ENCODE peak calls at places on chromosome 12, in seven cellular contexts. L, X, S, V, R, O and E are unnamed samples.

GRCh38 chr12:8860165-8860961 is 37.9 kb downstream of the A2ML1 start:
- DNase-seq in L (no peak), X (no peak), S (peak; percentile 35), V (peak; percentile 33), R (peak; percentile 64), O (no peak), E (peak; percentile 32)

GRCh38 chr12:88416786-88417185 is 163.5 kb downstream of the KITLG start:
- DNase-seq in L (no peak), X (no peak), S (no peak), V (no peak), R (no peak), O (no peak), E (no peak)

GRCh38 chr12:71938728-71939385 is at the start of gene TPH2:
- DNase-seq in L (no peak), X (peak; percentile 48), S (peak; percentile 19), V (no peak), R (peak; percentile 49), O (peak; percentile 20), E (peak; percentile 24)

GRCh38 chr12:128268348-128268725 is 1.4 kb downstream of the TMEM132C start:
- DNase-seq in L (no peak), X (no peak), S (no peak), V (no peak), R (no peak), O (no peak), E (no peak)

GRCh38 chr12:62709321-62709720 is 225.6 kb downstream of the PPM1H start:
- DNase-seq in L (no peak), X (no peak), S (no peak), V (no peak), R (no peak), O (no peak), E (no peak)

GRCh38 chr12:57621497-57622292 is 10.5 kb downstream of the ARHGEF25 start:
- DNase-seq in L (no peak), X (no peak), S (peak; percentile 64), V (no peak), R (peak; percentile 79), O (no peak), E (peak; percentile 61)

GRCh38 chr12:78226763-78227162 is 396.1 kb downstream of the NAV3 start:
- DNase-seq in L (no peak), X (no peak), S (no peak), V (no peak), R (no peak), O (no peak), E (no peak)

GRCh38 chr12:31498424-31498823 is 92.5 kb downstream of the DENND5B start:
- DNase-seq in L (no peak), X (no peak), S (no peak), V (no peak), R (no peak), O (no peak), E (no peak)

GRCh38 chr12:120453977-120454376 is 7.7 kb downstream of the GATC start:
- DNase-seq in L (no peak), X (no peak), S (no peak), V (no peak), R (no peak), O (no peak), E (no peak)

GRCh38 chr12:71303199-71303598 is 136.4 kb upstream of the LGR5 start:
- DNase-seq in L (no peak), X (no peak), S (no peak), V (no peak), R (no peak), O (no peak), E (no peak)

GRCh38 chr12:76764856-76765255 is 941 bp downstream of the ZDHHC17 start:
- DNase-seq in L (no peak), X (no peak), S (no peak), V (no peak), R (no peak), O (no peak), E (no peak)

GRCh38 chr12:14691560-14691959 is 4.8 kb downstream of the GUCY2C start:
- DNase-seq in L (peak; percentile 34), X (peak; percentile 60), S (peak; percentile 34), V (peak; percentile 86), R (peak; percentile 72), O (peak; percentile 78), E (no peak)

GRCh38 chr12:25458047-25458552 is 95.0 kb downstream of the LMNTD1 start:
- DNase-seq in L (no peak), X (no peak), S (no peak), V (peak; percentile 36), R (no peak), O (no peak), E (no peak)

GRCh38 chr12:18066666-18067065 is 23.3 kb downstream of the RERGL start:
- DNase-seq in L (no peak), X (no peak), S (no peak), V (no peak), R (no peak), O (no peak), E (no peak)

GRCh38 chr12:13270817-13271216 is 74.3 kb downstream of the EMP1 start:
- DNase-seq in L (no peak), X (no peak), S (no peak), V (no peak), R (no peak), O (no peak), E (no peak)

GRCh38 chr12:27018071-27018470 is 3.9 kb upstream of the TM7SF3 start:
- DNase-seq in L (no peak), X (no peak), S (no peak), V (no peak), R (no peak), O (no peak), E (no peak)

DNA sequence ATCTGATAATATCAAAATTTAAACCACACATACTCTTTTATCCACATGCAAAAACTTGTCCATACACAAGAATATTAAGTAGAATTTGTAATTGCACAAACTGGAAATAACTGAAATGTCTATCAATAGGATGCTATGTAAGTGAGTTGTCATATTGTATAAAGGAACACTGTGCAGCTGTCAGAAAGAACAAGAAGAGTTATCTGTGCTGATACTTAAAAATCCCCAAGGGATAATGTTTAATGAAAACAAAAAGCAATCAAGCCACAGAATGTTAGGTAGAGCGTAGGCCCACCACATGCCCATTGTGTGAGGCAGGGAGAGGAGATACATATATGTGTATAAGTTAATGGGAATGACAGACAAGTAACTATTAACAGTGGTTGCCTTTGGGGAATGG is 25.9 kb upstream of the HIGD1C start:
- DNase-seq in L (no peak), X (no peak), S (no peak), V (no peak), R (no peak), O (no peak), E (no peak)
- H3K27ac ChIP-seq in L (peak overlapping the region; percentile 79), X (peak overlapping the region; percentile 76), S (peak overlapping the region; percentile 76), V (peak overlapping the region; percentile 84), R (peak overlapping the region; percentile 83), O (peak overlapping the region; percentile 88), E (peak overlapping the region; percentile 77)

GRCh38 chr12:1529228-1529861 is 65.0 kb downstream of the FBXL14 start:
- DNase-seq in L (no peak), X (no peak), S (no peak), V (no peak), R (no peak), O (no peak), E (no peak)
- H3K4me1 ChIP-seq in L (peaks cover 2% of the 10 kb centered on the region), X (no peaks in the 10 kb centered on the region), S (peaks cover 9% of the 10 kb centered on the region), V (peaks cover 27% of the 10 kb centered on the region), R (no peaks in the 10 kb centered on the region), O (peaks cover 9% of the 10 kb centered on the region), E (peaks cover 4% of the 10 kb centered on the region)

GRCh38 chr12:67069451-67070306 is 199.5 kb upstream of the CAND1 start:
- DNase-seq in L (no peak), X (no peak), S (peak; percentile 16), V (no peak), R (peak; percentile 55), O (no peak), E (no peak)

GRCh38 chr12:67068773-67069450 is 200.2 kb upstream of the CAND1 start:
- DNase-seq in L (no peak), X (peak; percentile 44), S (peak; percentile 27), V (no peak), R (peak; percentile 73), O (no peak), E (no peak)

GRCh38 chr12:67070307-67070600 is 198.9 kb upstream of the CAND1 start:
- DNase-seq in L (no peak), X (no peak), S (no peak), V (no peak), R (no peak), O (no peak), E (no peak)

GRCh38 chr12:67067453-67068203 is 201.5 kb upstream of the CAND1 start:
- DNase-seq in L (no peak), X (no peak), S (no peak), V (no peak), R (no peak), O (no peak), E (no peak)

GRCh38 chr12:67068204-67068731 is 200.9 kb upstream of the CAND1 start:
- DNase-seq in L (no peak), X (no peak), S (no peak), V (no peak), R (no peak), O (no peak), E (no peak)
- TF ChIP-seq CTCF in L (no peak), X (no peak), S (no peak), V (no peak), R (no peak), O (no peak), E (no peak)

GRCh38 chr12:67459578-67459977 is 189.0 kb upstream of the DYRK2 start:
- DNase-seq in L (no peak), X (no peak), S (no peak), V (no peak), R (no peak), O (no peak), E (no peak)

GRCh38 chr12:67457136-67457535 is 188.0 kb downstream of the CAND1 start:
- DNase-seq in L (no peak), X (no peak), S (no peak), V (no peak), R (no peak), O (no peak), E (no peak)

GRCh38 chr12:67459173-67459572 is 189.4 kb upstream of the DYRK2 start:
- DNase-seq in L (no peak), X (no peak), S (no peak), V (no peak), R (no peak), O (no peak), E (no peak)

GRCh38 chr12:67456281-67456918 is 187.2 kb downstream of the CAND1 start:
- DNase-seq in L (no peak), X (no peak), S (no peak), V (no peak), R (no peak), O (peak; percentile 30), E (no peak)

DNA sequence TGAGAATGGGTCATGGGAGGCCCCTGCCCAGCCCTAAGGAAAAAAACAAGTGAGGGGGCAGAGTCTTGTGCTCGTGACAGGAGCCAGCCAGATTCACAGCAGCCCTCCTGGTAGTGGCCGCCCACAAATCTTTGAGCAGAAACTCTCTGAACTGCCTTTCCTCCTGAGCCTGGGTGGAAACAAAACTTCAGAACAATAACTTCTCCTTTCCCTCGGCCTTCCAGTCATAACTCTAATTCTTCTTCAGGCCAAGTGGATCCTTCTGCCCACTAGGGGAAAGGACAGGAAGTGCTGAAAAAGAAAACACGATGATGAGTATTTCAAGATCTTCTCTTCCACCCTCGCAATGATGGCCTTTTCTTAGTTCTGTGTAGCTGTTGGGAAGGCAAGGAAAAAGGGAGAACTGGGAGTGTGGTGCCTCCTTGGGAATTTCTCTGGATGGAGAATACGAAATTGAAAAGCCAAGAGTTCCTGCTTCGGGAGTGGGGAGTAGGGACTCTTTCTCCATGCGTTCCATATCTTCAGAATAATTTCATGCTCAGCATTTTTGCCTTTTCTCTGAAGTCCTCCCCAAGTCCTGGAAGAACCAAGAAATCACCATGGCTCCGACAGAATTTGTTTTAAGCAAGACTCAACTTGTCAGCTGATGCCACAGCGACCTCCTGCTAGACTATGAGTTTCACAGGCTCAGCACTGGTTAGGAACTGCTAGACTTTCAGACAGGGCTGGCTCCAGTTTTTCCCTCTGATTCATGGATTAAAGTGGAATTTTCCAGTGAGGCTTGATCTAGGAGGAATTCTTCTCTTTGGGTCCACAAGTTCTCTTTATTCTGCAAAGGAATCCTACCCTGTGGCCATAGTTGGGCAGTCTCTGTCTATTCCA is 188.9 kb downstream of the CAND1 start:
- DNase-seq in L (no peak), X (no peak), S (no peak), V (peak; percentile 49), R (no peak), O (peak; percentile 15), E (no peak)
- H3K27ac ChIP-seq in L (peak overlapping the region; percentile 60), X (no peak overlapping the region), S (peak overlapping the region; percentile 32), V (peak overlapping the region; percentile 53), R (no peak overlapping the region), O (peak overlapping the region; percentile 56), E (peak overlapping the region; percentile 72)